ENCODE peak calls at places on chromosomes 11 and 22, in ten cellular contexts. S, E, F, T, W, V, O, Y, K and J are unnamed samples.

GRCh38 chr22:43884600-43885318 is 7.1 kb downstream of the PNPLA5 start:
- DNase-seq in S (peak), E (peak), F (no peak), T (peak), W (peak), V (peak), O (peak), Y (peak), K (peak), J (peak)

GRCh38 chr22:26610983-26611382 is 6.8 kb downstream of the CRYBB1 start:
- DNase-seq in S (no peak), E (no peak), F (no peak), T (peak), W (no peak), V (no peak), O (no peak), Y (peak), K (no peak), J (no peak)

GRCh38 chr22:46374663-46375474 is 39.4 kb downstream of the TRMU start:
- DNase-seq in S (no peak), E (no peak), F (no peak), T (no peak), W (no peak), V (no peak), O (no peak), Y (no peak), K (no peak), J (no peak)

GRCh38 chr11:68828155-68828931 is 13.4 kb downstream of the CPT1A start:
- DNase-seq in S (no peak), E (peak), F (no peak), T (peak), W (peak), V (no peak), O (no peak), Y (no peak), K (no peak), J (no peak)

GRCh38 chr11:74171630-74172465 is 759 bp downstream of the PPME1 start:
- DNase-seq in S (no peak), E (no peak), F (no peak), T (no peak), W (no peak), V (no peak), O (no peak), Y (peak), K (no peak), J (no peak)

GRCh38 chr11:68038718-68039525 is at the start of gene TCIRG1:
- DNase-seq in S (peak), E (peak), F (peak), T (peak), W (peak), V (peak), O (peak), Y (peak), K (peak), J (peak)

GRCh38 chr11:17010851-17011420 is 3.3 kb downstream of the PLEKHA7 start:
- DNase-seq in S (no peak), E (no peak), F (no peak), T (no peak), W (no peak), V (no peak), O (no peak), Y (no peak), K (no peak), J (no peak)

GRCh38 chr22:29044657-29045176 is 16.9 kb downstream of the C22orf31 start:
- DNase-seq in S (no peak), E (no peak), F (peak), T (no peak), W (no peak), V (no peak), O (no peak), Y (no peak), K (peak), J (peak)

GRCh38 chr22:19546680-19547079 is 22.5 kb upstream of the CLDN5 start:
- DNase-seq in S (no peak), E (no peak), F (no peak), T (no peak), W (no peak), V (no peak), O (no peak), Y (no peak), K (no peak), J (no peak)

GRCh38 chr22:24975813-24976341 is 23.4 kb downstream of the KIAA1671 start:
- DNase-seq in S (no peak), E (peak), F (peak), T (no peak), W (peak), V (no peak), O (no peak), Y (no peak), K (peak), J (peak)

GRCh38 chr11:6703247-6704063 is 20.3 kb upstream of the MRPL17 start:
- DNase-seq in S (peak), E (peak), F (peak), T (no peak), W (peak), V (peak), O (peak), Y (peak), K (peak), J (peak)

GRCh38 chr22:19798825-19799224 is 38.2 kb downstream of the TBX1 start:
- DNase-seq in S (no peak), E (no peak), F (no peak), T (no peak), W (no peak), V (no peak), O (no peak), Y (no peak), K (no peak), J (no peak)

GRCh38 chr11:34792814-34793241 is 123.4 kb downstream of the APIP start:
- DNase-seq in S (no peak), E (peak), F (peak), T (no peak), W (no peak), V (no peak), O (no peak), Y (no peak), K (peak), J (peak)

GRCh38 chr11:59284773-59285129 is 72.0 kb upstream of the MPEG1 start:
- DNase-seq in S (no peak), E (no peak), F (no peak), T (no peak), W (no peak), V (no peak), O (no peak), Y (no peak), K (no peak), J (no peak)